ENCODE peak calls at places on chromosomes 13 and 19, in four cellular contexts. N, P, B and U are unnamed samples.

GRCh38 chr13:48126944-48127814 is 32.3 kb upstream of the MED4 start:
- DNase-seq in B (peak; percentile 55), P (peak; percentile 32), N (peak; percentile 59), U (no peak)

GRCh38 chr19:8526345-8527062 is 12.5 kb upstream of the ZNF414 start:
- DNase-seq in N (peak; percentile 88), P (no peak), B (peak; percentile 90), U (no peak)

GRCh38 chr13:49776871-49777270 is 15.6 kb downstream of the KPNA3 start:
- DNase-seq in P (no peak), B (peak; percentile 50), N (no peak), U (no peak)

GRCh38 chr13:26688286-26688685 is 72.3 kb downstream of the GPR12 start:
- DNase-seq in N (no peak), B (no peak), P (no peak), U (no peak)

GRCh38 chr13:43154839-43155238 is 131.5 kb downstream of the DNAJC15 start:
- DNase-seq in B (no peak), P (no peak), N (no peak), U (no peak)

GRCh38 chr19:42293539-42293938 is 8.4 kb upstream of the PRR19 start:
- DNase-seq in N (no peak), B (no peak), P (no peak), U (no peak)

GRCh38 chr19:51000426-51000825 is 978 bp downstream of the KLK8 start:
- DNase-seq in N (no peak), B (no peak), P (no peak), U (no peak)

GRCh38 chr19:53982611-53983010 is 8.8 kb upstream of the CACNG6 start:
- DNase-seq in N (peak; percentile 41), P (no peak), B (peak; percentile 24), U (no peak)

GRCh38 chr19:18007939-18008673 is at the start of gene ARRDC2:
- DNase-seq in P (peak; percentile 89), B (peak; percentile 83), N (peak; percentile 86), U (peak; percentile 87)

GRCh38 chr13:94122300-94122699 is 357.2 kb downstream of the DCT start:
- DNase-seq in B (no peak), P (no peak), N (no peak), U (no peak)

GRCh38 chr13:66301482-66301881 is 928.7 kb downstream of the PCDH9 start:
- DNase-seq in N (no peak), B (no peak), P (no peak), U (no peak)

GRCh38 chr13:33649212-33649917 is 168.6 kb upstream of the RFC3 start:
- DNase-seq in N (no peak), P (no peak), B (peak; percentile 23), U (no peak)

GRCh38 chr19:1370579-1371361 is 12.9 kb upstream of the NDUFS7 start:
- DNase-seq in B (no peak), P (no peak), N (no peak), U (no peak)

GRCh38 chr13:49064459-49064858 is 88.7 kb downstream of the FNDC3A start:
- DNase-seq in B (no peak), N (no peak), P (no peak), U (no peak)

GRCh38 chr19:41853768-41854167 is 6.3 kb upstream of the RPS19 start:
- DNase-seq in P (no peak), N (no peak), B (no peak), U (no peak)